ENCODE peak calls at places on chromosome 12, in four cellular contexts. S is AG10803, Q is transverse colon, T is SK-N-SH. V is an unnamed sample.

GRCh38 chr12:129771238-129771637 is 132.6 kb downstream of the TMEM132D start:
- DNase-seq in T (no peak), Q (no peak), S (no peak), V (no peak)

GRCh38 chr12:91111366-91112321 is at the start of gene LUM:
- DNase-seq in S (peak; percentile 97), Q (no peak), T (peak; percentile 17), V (peak; percentile 8)

GRCh38 chr12:91009319-91009950 is 4.7 kb upstream of the EPYC start:
- DNase-seq in S (no peak), T (no peak), Q (no peak), V (no peak)

GRCh38 chr12:93135286-93136239 is 206.5 kb upstream of the EEA1 start:
- DNase-seq in Q (no peak), T (no peak), S (peak; percentile 67), V (peak; percentile 94)

GRCh38 chr12:26156996-26157395 is 32.2 kb upstream of the BHLHE41 start:
- DNase-seq in T (no peak), Q (no peak), S (no peak), V (no peak)

GRCh38 chr12:2797721-2798418 is 3.1 kb downstream of the FKBP4 start:
- DNase-seq in T (no peak), Q (no peak), S (no peak), V (no peak)

GRCh38 chr12:47717443-47718193 is 7.7 kb downstream of the ENDOU start:
- DNase-seq in S (peak; percentile 88), Q (peak; percentile 83), T (peak; percentile 88), V (peak; percentile 72)

GRCh38 chr12:97982684-97983083 is 520.1 kb downstream of the RMST start:
- DNase-seq in S (no peak), T (no peak), Q (no peak), V (no peak)

GRCh38 chr12:47184813-47185212 is 105.1 kb upstream of the AMIGO2 start:
- DNase-seq in S (no peak), T (no peak), Q (no peak), V (peak; percentile 88)

GRCh38 chr12:95336387-95337067 is 118.9 kb downstream of the VEZT start:
- DNase-seq in T (peak; percentile 86), Q (peak; percentile 66), S (peak; percentile 87), V (peak; percentile 89)

GRCh38 chr12:109189291-109189690 is 72.9 kb downstream of the ACACB start:
- DNase-seq in T (no peak), Q (no peak), S (no peak), V (no peak)

GRCh38 chr12:45131506-45131905 is 80.6 kb upstream of the DBX2 start:
- DNase-seq in Q (no peak), T (no peak), S (no peak), V (no peak)

GRCh38 chr12:13102481-13103195 is 829 bp downstream of the GSG1 start:
- DNase-seq in Q (no peak), T (no peak), S (peak; percentile 56), V (no peak)

GRCh38 chr12:47964102-47964723 is 817 bp downstream of the TMEM106C start:
- DNase-seq in Q (peak; percentile 35), S (no peak), T (peak; percentile 58), V (peak; percentile 25)

GRCh38 chr12:125533434-125534029 is 468.3 kb downstream of the AACS start:
- DNase-seq in T (peak; percentile 80), Q (peak; percentile 25), S (no peak), V (no peak)

GRCh38 chr12:26701604-26702215 is 131.3 kb downstream of the ITPR2 start:
- DNase-seq in S (peak; percentile 66), Q (no peak), T (peak; percentile 19), V (peak; percentile 36)

GRCh38 chr12:66693901-66694513 is 15.1 kb upstream of the GRIP1 start:
- DNase-seq in S (peak; percentile 77), Q (no peak), T (peak; percentile 15), V (peak; percentile 43)

GRCh38 chr12:1590083-1590979 is 4.0 kb downstream of the FBXL14 start:
- DNase-seq in T (no peak), Q (peak; percentile 24), S (peak; percentile 73), V (no peak)
- H3K4me3 ChIP-seq in T (peak overlapping the region; percentile 10), Q (peak overlapping the region; percentile 78), S (peak overlapping the region; percentile 39), V (no peak overlapping the region)

DNA sequence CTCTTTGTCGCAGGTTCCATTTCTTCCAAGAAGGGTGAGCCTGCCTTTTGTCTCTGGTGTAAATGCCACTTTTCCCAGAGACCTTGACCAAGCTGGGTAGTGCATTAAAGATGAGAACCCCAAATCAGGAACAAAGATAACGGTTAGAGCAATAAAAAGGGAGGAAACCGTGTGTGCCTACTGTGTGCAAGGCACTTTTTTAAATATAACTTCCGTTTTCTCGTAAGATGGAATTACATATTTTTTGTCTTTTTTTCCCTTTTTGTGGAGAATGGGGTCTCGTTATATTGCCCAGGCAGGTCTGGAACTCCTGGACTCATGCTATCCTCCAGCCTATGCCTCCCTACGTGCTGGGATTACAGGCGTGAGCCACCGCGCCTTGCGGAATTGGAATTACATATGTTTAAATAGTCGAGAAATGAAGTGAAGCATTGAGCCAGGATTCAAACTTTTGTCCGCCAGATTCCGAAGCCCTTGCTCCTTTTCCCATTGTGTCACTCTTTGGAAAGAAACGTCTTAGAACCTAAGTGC is 506 bp upstream of the NABP2 start:
- DNase-seq in S (no peak), Q (no peak), T (no peak), V (no peak)
- H3K4me3 ChIP-seq in S (peak overlapping the region; percentile 48), Q (peak overlapping the region; percentile 51), T (no peak overlapping the region), V (peak overlapping the region; percentile 75)

GRCh38 chr12:54196396-54196795 is 7.6 kb upstream of the SMUG1 start:
- DNase-seq in Q (no peak), T (no peak), S (no peak), V (no peak)

GRCh38 chr12:54193437-54193836 is 4.7 kb upstream of the SMUG1 start:
- DNase-seq in S (no peak), Q (no peak), T (peak; percentile 47), V (no peak)

GRCh38 chr12:54197037-54197909 is 8.5 kb upstream of the SMUG1 start:
- DNase-seq in S (peak; percentile 56), T (no peak), Q (no peak), V (no peak)

GRCh38 chr12:54195080-54195479 is 6.3 kb upstream of the SMUG1 start:
- DNase-seq in Q (no peak), S (no peak), T (no peak), V (no peak)

GRCh38 chr12:54195736-54196347 is 7.1 kb upstream of the SMUG1 start:
- DNase-seq in Q (no peak), S (peak; percentile 29), T (peak; percentile 54), V (no peak)
- H3K4me3 ChIP-seq in Q (no peak overlapping the region), S (no peak overlapping the region), T (no peak overlapping the region), V (no peak overlapping the region)

GRCh38 chr12:11894890-11895289 is 175.8 kb upstream of the BCL2L14 start:
- DNase-seq in S (no peak), Q (no peak), T (no peak), V (no peak)

GRCh38 chr12:11896530-11896929 is 174.2 kb upstream of the BCL2L14 start:
- DNase-seq in Q (no peak), T (peak; percentile 34), S (no peak), V (no peak)

GRCh38 chr12:11893998-11894397 is 176.7 kb upstream of the BCL2L14 start:
- DNase-seq in T (no peak), S (no peak), Q (no peak), V (no peak)

GRCh38 chr12:11895421-11896064 is 175.2 kb upstream of the BCL2L14 start:
- DNase-seq in Q (no peak), T (no peak), S (no peak), V (no peak)

DNA sequence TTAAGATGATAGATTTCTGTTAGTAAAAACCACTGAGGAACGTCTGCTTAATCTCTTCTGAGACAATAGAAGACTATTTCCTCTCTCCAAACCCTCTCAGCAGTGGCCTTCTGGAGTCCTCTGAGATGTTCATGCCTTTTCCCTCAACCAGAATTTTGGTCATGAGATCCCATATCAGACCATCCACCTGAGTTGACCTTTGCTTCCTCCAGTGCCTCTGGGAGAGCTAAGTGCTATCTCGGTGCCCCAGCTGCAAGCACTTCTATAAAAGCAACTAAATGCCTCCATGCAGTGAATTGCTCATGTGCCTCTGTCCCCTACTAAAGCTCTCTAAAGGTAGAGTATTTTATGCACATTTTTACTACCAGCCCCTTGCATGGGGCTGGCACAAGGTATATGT is 172.8 kb upstream of the BCL2L14 start:
- DNase-seq in S (no peak), Q (no peak), T (no peak), V (no peak)
- H3K4me3 ChIP-seq in S (no peak overlapping the region), Q (no peak overlapping the region), T (no peak overlapping the region), V (no peak overlapping the region)

GRCh38 chr12:113744802-113745395 is 221.2 kb downstream of the RBM19 start:
- DNase-seq in T (no peak), Q (no peak), S (no peak), V (no peak)
- H3K4me3 ChIP-seq in T (no peak overlapping the region), Q (no peak overlapping the region), S (no peak overlapping the region), V (no peak overlapping the region)

GRCh38 chr12:1448321-1448720 is 146.1 kb downstream of the FBXL14 start:
- DNase-seq in T (no peak), Q (no peak), S (no peak), V (no peak)
- H3K4me3 ChIP-seq in T (no peak overlapping the region), Q (no peak overlapping the region), S (no peak overlapping the region), V (no peak overlapping the region)

V was measured in LNCaP clone FGC.